ENCODE peak calls at places on chromosomes 1 and 21, in five cellular contexts. M is PC-3, U is mesendoderm, A is coronary artery, K is tibial nerve. Z is an unnamed sample.

GRCh38 chr1:206590025-206590834 is 22.0 kb downstream of the EIF2D start:
- DNase-seq in A (no peak), K (no peak), U (peak; percentile 13), M (peak; percentile 98), Z (peak; percentile 90)

GRCh38 chr1:184854456-184855180 is 100.0 kb upstream of the EDEM3 start:
- DNase-seq in A (no peak), U (no peak), M (no peak), K (no peak), Z (peak; percentile 11)

GRCh38 chr1:237126180-237126579 is 84.2 kb downstream of the RYR2 start:
- DNase-seq in K (no peak), A (no peak), U (no peak), M (no peak), Z (no peak)

GRCh38 chr1:3636531-3636930 is 11.7 kb downstream of the TPRG1L start:
- DNase-seq in U (no peak), M (no peak), A (no peak), K (no peak), Z (no peak)

GRCh38 chr1:205056956-205057568 is 14.1 kb downstream of the CNTN2 start:
- DNase-seq in M (no peak), A (no peak), K (no peak), U (no peak), Z (no peak)

GRCh38 chr1:44377925-44378784 is 23.1 kb upstream of the ERI3 start:
- DNase-seq in K (no peak), A (no peak), U (peak; percentile 82), M (peak; percentile 76), Z (peak; percentile 7)

GRCh38 chr1:200487650-200488049 is 77.8 kb upstream of the ZNF281 start:
- DNase-seq in A (no peak), U (peak; percentile 40), K (no peak), M (no peak), Z (no peak)

GRCh38 chr1:24990796-24991195 is 60.7 kb upstream of the RUNX3 start:
- DNase-seq in K (no peak), A (no peak), M (no peak), U (no peak), Z (no peak)

GRCh38 chr1:223363856-223364684 is at the start of gene SUSD4:
- DNase-seq in A (no peak), K (no peak), M (peak; percentile 21), U (peak; percentile 70), Z (no peak)

GRCh38 chr21:39208624-39209333 is 25.5 kb upstream of the PSMG1 start:
- DNase-seq in M (no peak), K (no peak), U (peak; percentile 65), A (no peak), Z (no peak)

GRCh38 chr1:222064388-222065201 is 322.7 kb upstream of the DUSP10 start:
- DNase-seq in A (no peak), M (peak; percentile 52), U (no peak), K (no peak), Z (peak; percentile 78)

GRCh38 chr1:210336362-210336761 is 7.7 kb downstream of the HHAT start:
- DNase-seq in A (no peak), K (no peak), U (no peak), M (no peak), Z (no peak)

GRCh38 chr1:114490235-114490634 is 20.8 kb downstream of the TRIM33 start:
- DNase-seq in A (no peak), K (no peak), M (no peak), U (no peak), Z (no peak)

GRCh38 chr1:147494998-147495580 is 46.2 kb upstream of the BCL9 start:
- DNase-seq in A (peak; percentile 75), K (peak; percentile 42), U (peak; percentile 84), M (peak; percentile 91), Z (peak; percentile 48)

GRCh38 chr1:1770102-1770501 is 8.2 kb downstream of the NADK start:
- DNase-seq in M (no peak), A (no peak), K (no peak), U (no peak), Z (no peak)
- H3K27ac ChIP-seq in M (no peak overlapping the region), A (no peak overlapping the region), K (no peak overlapping the region), U (no peak overlapping the region), Z (no peak overlapping the region)

DNA sequence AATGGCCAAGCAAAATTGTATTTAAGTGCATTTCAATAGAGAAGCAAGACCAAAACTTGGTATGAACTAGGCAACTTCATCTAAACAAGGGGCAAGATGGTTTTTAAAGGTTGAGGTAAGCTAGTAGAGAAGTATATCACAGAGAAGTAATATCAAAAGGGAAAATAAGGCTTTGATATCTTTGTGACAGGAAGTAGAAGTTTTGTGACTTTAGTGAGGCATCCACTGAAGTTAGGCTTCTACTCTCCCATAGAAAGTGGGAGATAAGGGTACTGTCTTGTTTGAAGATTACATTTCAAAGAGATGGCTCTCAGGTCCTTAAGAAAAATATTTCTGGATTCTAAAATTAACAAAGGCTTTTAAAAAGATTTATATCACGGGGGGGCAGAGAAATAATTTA is 8.9 kb downstream of the OR10T2 start:
- DNase-seq in M (no peak), A (no peak), K (no peak), U (no peak), Z (no peak)
- H3K27ac ChIP-seq in M (no peak overlapping the region), A (no peak overlapping the region), K (no peak overlapping the region), U (no peak overlapping the region), Z (no peak overlapping the region)

GRCh38 chr1:7389201-7389785 is 381.8 kb upstream of the VAMP3 start:
- DNase-seq in U (no peak), M (no peak), A (peak; percentile 59), K (no peak), Z (no peak)
- H3K27ac ChIP-seq in U (no peak overlapping the region), M (peak overlapping the region; percentile 49), A (no peak overlapping the region), K (no peak overlapping the region), Z (no peak overlapping the region)

GRCh38 chr1:177301425-177302124 is 130.8 kb downstream of the BRINP2 start:
- DNase-seq in A (no peak), M (no peak), U (no peak), K (no peak), Z (no peak)

GRCh38 chr1:177306981-177307380 is 136.2 kb downstream of the BRINP2 start:
- DNase-seq in U (no peak), A (no peak), K (no peak), M (peak; percentile 44), Z (no peak)

GRCh38 chr1:177306019-177306415 is 135.3 kb downstream of the BRINP2 start:
- DNase-seq in U (peak; percentile 22), A (no peak), K (no peak), M (no peak), Z (no peak)

GRCh38 chr1:177305040-177306018 is 134.6 kb downstream of the BRINP2 start:
- DNase-seq in K (no peak), A (no peak), U (peak; percentile 80), M (no peak), Z (no peak)

GRCh38 chr1:177302365-177303044 is 131.7 kb downstream of the BRINP2 start:
- DNase-seq in K (no peak), U (peak; percentile 7), M (no peak), A (no peak), Z (no peak)
- H3K27ac ChIP-seq in K (no peak overlapping the region), U (no peak overlapping the region), M (no peak overlapping the region), A (no peak overlapping the region), Z (no peak overlapping the region)

DNA sequence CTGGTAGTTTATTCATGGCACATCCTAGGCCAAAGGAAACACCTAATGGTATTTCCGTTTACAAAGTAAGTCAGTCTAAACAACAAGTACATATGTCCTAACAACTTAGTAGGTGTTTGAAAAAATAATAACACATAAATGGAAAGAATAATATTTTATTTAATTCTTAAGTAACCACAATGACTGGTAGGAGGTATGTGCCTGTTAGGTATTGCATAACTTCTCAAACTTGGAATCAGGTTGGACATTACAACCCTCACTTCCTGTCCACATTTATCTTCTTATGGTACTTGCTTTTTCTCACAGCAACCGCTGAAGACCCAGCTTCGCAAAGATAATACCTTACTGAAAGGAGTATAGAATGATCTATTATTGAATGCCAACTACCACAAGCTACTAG is 64.2 kb downstream of the VPS13D start:
- DNase-seq in A (no peak), U (no peak), K (no peak), M (no peak), Z (no peak)
- H3K27ac ChIP-seq in A (no peak overlapping the region), U (no peak overlapping the region), K (no peak overlapping the region), M (no peak overlapping the region), Z (no peak overlapping the region)

GRCh38 chr1:207827488-207827830 is 75.6 kb downstream of the CD46 start:
- DNase-seq in K (no peak), A (no peak), M (no peak), U (no peak), Z (no peak)

GRCh38 chr1:207826557-207827487 is 75.0 kb downstream of the CD46 start:
- DNase-seq in M (peak; percentile 64), A (no peak), U (no peak), K (no peak), Z (no peak)

GRCh38 chr1:207829576-207829975 is 77.7 kb downstream of the CD46 start:
- DNase-seq in A (no peak), K (no peak), M (no peak), U (no peak), Z (no peak)

GRCh38 chr1:207828485-207829158 is 76.8 kb downstream of the CD46 start:
- DNase-seq in M (peak; percentile 93), K (peak; percentile 68), U (peak; percentile 94), A (no peak), Z (peak; percentile 75)

DNA sequence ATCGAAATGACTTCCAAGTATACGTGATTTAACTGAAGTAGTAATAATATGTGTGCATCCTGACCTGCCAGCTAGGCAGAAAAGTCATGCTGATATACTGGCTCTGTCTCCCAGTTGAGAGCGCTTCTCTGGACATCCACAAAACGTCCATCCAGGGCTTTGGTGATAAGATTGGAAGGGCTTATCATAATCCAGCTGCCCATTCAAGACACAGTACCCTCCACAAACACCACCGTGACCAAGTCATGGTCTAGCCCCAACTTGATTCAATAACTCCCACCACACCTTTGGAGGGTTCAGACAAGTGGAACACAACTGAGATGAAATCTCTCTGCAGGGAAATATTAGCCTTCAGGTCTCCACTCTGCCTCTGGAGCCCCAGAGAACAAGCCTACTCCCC is 76.2 kb downstream of the CD46 start:
- DNase-seq in U (no peak), A (no peak), K (no peak), M (no peak), Z (no peak)
- H3K27ac ChIP-seq in U (no peak overlapping the region), A (peak overlapping the region; percentile 2), K (peak overlapping the region; percentile 99), M (no peak overlapping the region), Z (no peak overlapping the region)

GRCh38 chr1:244329591-244330317 is 122.0 kb downstream of the ADSS2 start:
- DNase-seq in M (peak; percentile 76), K (no peak), A (no peak), U (peak; percentile 96), Z (peak; percentile 45)

GRCh38 chr1:244325056-244325764 is 126.5 kb downstream of the ADSS2 start:
- DNase-seq in U (no peak), K (no peak), M (no peak), A (peak; percentile 29), Z (no peak)

GRCh38 chr1:244327533-244327932 is 124.2 kb downstream of the ADSS2 start:
- DNase-seq in M (no peak), U (no peak), K (no peak), A (no peak), Z (no peak)

GRCh38 chr1:244326757-244327156 is 125.0 kb downstream of the ADSS2 start:
- DNase-seq in A (peak; percentile 5), K (no peak), M (peak; percentile 21), U (no peak), Z (no peak)

GRCh38 chr1:244330318-244330625 is 121.4 kb downstream of the ADSS2 start:
- DNase-seq in M (no peak), K (no peak), U (no peak), A (peak; percentile 4), Z (no peak)
- H3K27ac ChIP-seq in M (peak overlapping the region; percentile 63), K (no peak overlapping the region), U (peak overlapping the region; percentile 74), A (no peak overlapping the region), Z (no peak overlapping the region)

GRCh38 chr1:119647228-119647733 is 785 bp downstream of the ZNF697 start:
- DNase-seq in A (no peak), M (no peak), K (no peak), U (no peak), Z (no peak)
- H3K27ac ChIP-seq in A (peak overlapping the region; percentile 89), M (peak overlapping the region; percentile 61), K (no peak overlapping the region), U (peak overlapping the region; percentile 38), Z (peak overlapping the region; percentile 62)

Z was measured in foreskin keratinocyte.